ENCODE peak calls at places on chromosomes 13 and 19, in six cellular contexts. B is left ventricle myocardium inferior; S is naive thymus-derived CD4-positive, alpha-beta T cell; D is breast epithelium; G is GM06990; A is ascending aorta. N is an unnamed sample.

GRCh38 chr19:10760268-10760944 is 42.5 kb downstream of the DNM2 start:
- DNase-seq in D (no peak), B (no peak), G (peak; percentile 49), A (no peak), S (no peak), N (no peak)

GRCh38 chr19:33064117-33064777 is 441 bp downstream of the RHPN2 start:
- DNase-seq in B (no peak), S (no peak), G (peak; percentile 42), A (no peak), D (peak; percentile 72), N (no peak)

GRCh38 chr19:50417138-50417849 is 1.4 kb upstream of the SPIB start:
- DNase-seq in B (no peak), G (peak; percentile 64), S (no peak), D (no peak), A (no peak), N (no peak)

GRCh38 chr19:50967924-50968708 is 1.3 kb downstream of the KLK6 start:
- DNase-seq in S (no peak), A (no peak), D (no peak), B (no peak), G (no peak), N (no peak)

GRCh38 chr13:27334774-27335490 is 64.3 kb downstream of the RASL11A start:
- DNase-seq in A (no peak), G (no peak), B (no peak), D (no peak), S (no peak), N (no peak)

GRCh38 chr13:41058229-41059070 is 2.9 kb upstream of the WBP4 start:
- DNase-seq in G (no peak), D (no peak), A (no peak), S (no peak), B (no peak), N (no peak)

GRCh38 chr19:48634424-48635262 is 2.5 kb downstream of the DBP start:
- DNase-seq in S (peak; percentile 88), B (peak; percentile 98), G (peak; percentile 92), A (peak; percentile 97), D (peak; percentile 98), N (peak; percentile 80)

GRCh38 chr13:75530536-75530935 is 7.1 kb downstream of the COMMD6 start:
- DNase-seq in D (no peak), S (no peak), B (no peak), G (no peak), A (no peak), N (no peak)

GRCh38 chr19:50719566-50719965 is at the start of gene SHANK1:
- DNase-seq in B (no peak), G (no peak), D (no peak), A (no peak), S (no peak), N (no peak)

GRCh38 chr13:113553541-113554332 is 30.8 kb upstream of the TFDP1 start:
- DNase-seq in A (peak; percentile 54), G (no peak), S (no peak), D (peak; percentile 48), B (no peak), N (no peak)

GRCh38 chr13:110263906-110264305 is 43.1 kb downstream of the COL4A1 start:
- DNase-seq in S (no peak), B (peak; percentile 68), A (peak; percentile 63), G (no peak), D (no peak), N (no peak)

GRCh38 chr13:93865235-93865634 is 614.2 kb downstream of the DCT start:
- DNase-seq in B (no peak), D (no peak), S (no peak), G (no peak), A (no peak), N (no peak)

GRCh38 chr19:5547881-5548280 is 19.9 kb downstream of the TINCR start:
- DNase-seq in B (no peak), D (no peak), G (no peak), A (no peak), S (no peak), N (peak; percentile 56)

GRCh38 chr13:35855531-35856019 is 275.6 kb downstream of the DCLK1 start:
- DNase-seq in D (no peak), B (no peak), S (no peak), G (no peak), A (no peak), N (peak; percentile 78)

GRCh38 chr13:97653741-97654140 is 219.8 kb downstream of the RAP2A start:
- DNase-seq in B (no peak), D (no peak), A (no peak), G (no peak), S (no peak), N (no peak)

GRCh38 chr13:114203536-114203935 is 24.5 kb downstream of the CFAP97D2 start:
- DNase-seq in S (no peak), B (no peak), G (no peak), D (no peak), A (no peak), N (peak; percentile 59)

GRCh38 chr13:48749699-48750473 is 96.2 kb downstream of the CYSLTR2 start:
- DNase-seq in B (peak; percentile 80), G (peak; percentile 51), D (no peak), A (peak; percentile 90), S (no peak), N (peak; percentile 100)

GRCh38 chr19:33293255-33294057 is 8.9 kb downstream of the CEBPA start:
- DNase-seq in G (no peak), D (no peak), B (no peak), A (no peak), S (no peak), N (peak; percentile 89)

GRCh38 chr13:34412295-34412694 is 529.8 kb upstream of the NBEA start:
- DNase-seq in B (no peak), S (no peak), D (no peak), A (no peak), G (no peak), N (no peak)

GRCh38 chr19:54158812-54159351 is 639 bp downstream of the LENG1 start:
- DNase-seq in B (no peak), S (no peak), G (no peak), A (no peak), D (no peak), N (no peak)

GRCh38 chr13:102128216-102128800 is 273.5 kb downstream of the FGF14 start:
- DNase-seq in B (no peak), S (no peak), G (peak; percentile 15), D (no peak), A (no peak), N (peak; percentile 98)

DNA sequence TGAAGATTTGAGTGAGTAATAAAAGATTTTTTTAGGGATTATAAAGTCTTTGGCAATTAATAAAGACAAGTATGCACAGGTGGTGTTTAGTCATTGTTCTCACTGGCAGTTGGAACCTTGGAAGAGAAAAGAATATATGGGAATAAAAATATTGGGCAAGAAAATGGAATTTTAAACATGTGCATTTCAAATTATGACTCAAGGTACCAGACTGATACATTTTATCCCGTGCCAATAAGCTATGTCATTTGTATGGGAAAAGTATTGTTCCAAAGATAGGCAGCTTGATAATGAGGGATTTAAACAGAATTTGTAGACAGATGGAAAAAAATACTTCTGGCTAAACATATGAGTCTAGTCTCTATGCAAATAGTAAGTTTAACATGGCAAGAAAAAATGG is 169.6 kb upstream of the UFM1 start:
- DNase-seq in D (no peak), B (no peak), S (no peak), A (no peak), G (no peak), N (peak; percentile 94)
- H3K4me3 ChIP-seq in D (no peak overlapping the region), B (no peak overlapping the region), S (no peak overlapping the region), A (no peak overlapping the region), G (no peak overlapping the region), N (no peak overlapping the region)

DNA sequence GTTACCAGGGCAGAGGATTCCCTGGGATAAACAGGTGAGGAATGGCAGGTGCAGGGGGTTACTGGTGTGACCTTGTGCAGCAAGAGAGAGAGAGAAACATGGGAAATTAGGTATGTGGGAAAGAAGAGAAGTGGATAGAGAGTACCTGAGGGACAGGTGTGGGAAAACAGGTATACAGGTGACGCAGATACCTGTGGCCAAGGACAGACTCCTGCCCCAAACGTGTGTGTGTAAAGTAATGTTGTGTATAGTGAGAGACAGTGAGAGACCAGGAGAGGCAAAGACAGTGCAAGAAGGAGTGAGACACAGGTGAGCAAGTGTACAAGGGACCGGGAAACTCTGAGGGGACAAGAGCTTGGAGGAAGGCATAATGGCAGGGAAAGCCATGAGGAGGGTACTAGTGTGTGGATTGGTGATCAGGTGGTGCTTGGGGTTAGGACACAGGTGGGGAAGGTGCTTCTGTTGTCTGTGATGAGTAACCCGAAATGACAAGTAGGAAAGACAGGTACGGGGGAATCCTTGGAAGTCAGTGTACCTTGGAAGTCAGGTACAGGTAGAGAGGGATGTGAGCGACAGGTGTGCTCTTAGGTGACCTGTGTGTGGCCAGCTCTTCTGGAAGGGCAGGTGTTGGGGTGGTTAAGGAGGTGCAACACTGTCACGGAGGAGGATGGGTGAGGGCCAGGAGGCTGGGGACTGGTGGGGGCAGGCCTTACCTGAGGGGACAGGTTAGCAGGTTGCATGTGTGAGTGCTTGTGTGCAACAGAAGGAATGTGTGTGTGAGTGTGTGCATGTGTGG is 2.8 kb downstream of the ERFL start:
- DNase-seq in G (no peak), D (no peak), S (no peak), B (no peak), A (no peak), N (no peak)
- H3K27me3 ChIP-seq in G (peaks cover 5% of the 10 kb centered on the region), D (peaks cover 3% of the 10 kb centered on the region), S (no peaks in the 10 kb centered on the region), B (peaks cover 98% of the 10 kb centered on the region), A (peaks cover 44% of the 10 kb centered on the region), N (peaks cover 71% of the 10 kb centered on the region)

GRCh38 chr19:55321466-55321865 is 3.7 kb downstream of the TMEM150B start:
- DNase-seq in B (no peak), D (no peak), S (no peak), G (no peak), A (no peak), N (no peak)

GRCh38 chr19:55322495-55322894 is 2.6 kb downstream of the TMEM150B start:
- DNase-seq in B (no peak), A (no peak), S (no peak), D (no peak), G (no peak), N (no peak)

GRCh38 chr19:55320844-55321419 is 4.2 kb downstream of the TMEM150B start:
- DNase-seq in D (no peak), S (no peak), A (no peak), G (no peak), B (no peak), N (no peak)

GRCh38 chr19:55316646-55317045 is 8.5 kb downstream of the TMEM150B start:
- DNase-seq in B (no peak), G (no peak), A (no peak), D (no peak), S (no peak), N (no peak)

GRCh38 chr19:55319786-55320185 is 5.4 kb downstream of the TMEM150B start:
- DNase-seq in A (no peak), S (no peak), G (no peak), D (no peak), B (peak; percentile 38), N (no peak)
- H3K4me3 ChIP-seq in A (no peak overlapping the region), S (no peak overlapping the region), G (no peak overlapping the region), D (no peak overlapping the region), B (peak overlapping the region; percentile 14), N (no peak overlapping the region)

GRCh38 chr13:108993346-108993745 is 363.9 kb downstream of the MYO16 start:
- DNase-seq in S (no peak), D (no peak), A (no peak), B (no peak), G (no peak), N (peak; percentile 69)
- H3K27me3 ChIP-seq in S (no peaks in the 10 kb centered on the region), D (no peaks in the 10 kb centered on the region), A (no peaks in the 10 kb centered on the region), B (no peaks in the 10 kb centered on the region), G (no peaks in the 10 kb centered on the region), N (no peaks in the 10 kb centered on the region)

N was measured in bronchial epithelial cell.